ENCODE peak calls at places on chromosomes 3 and 15, in eight cellular contexts. I is activated CD8-positive, alpha-beta memory T cell treated with anti-CD3 and anti-CD28 coated beads, Interleukin-2, amount 50 U/mL, for 48 hours; R is activated T-cell treated with anti-CD3 and anti-CD28 coated beads for 24 hours; X is ecto neural progenitor cell; P is iPS-NIHi11; O is stimulated activated CD4-positive, alpha-beta T cell treated with anti-CD3 and anti-CD28 coated beads, Interleukin-2, amount 100 ng/mL, for 48 hours; Z is GM10248; K is OCI-M1. S is an unnamed sample.

GRCh38 chr3:59327324-59327939 is 277.6 kb upstream of the CFAP20DC start:
- DNase-seq in I (no peak), P (no peak), Z (no peak), O (no peak), X (no peak), R (no peak), K (no peak), S (no peak)

GRCh38 chr15:57570994-57571393 is 20.7 kb upstream of the MYZAP start:
- DNase-seq in Z (no peak), P (no peak), R (no peak), X (no peak), K (no peak), O (no peak), I (no peak), S (no peak)

GRCh38 chr15:69421498-69421897 is 7.3 kb downstream of the KIF23 start:
- DNase-seq in O (no peak), R (no peak), K (no peak), P (no peak), Z (no peak), I (no peak), X (no peak), S (no peak)

GRCh38 chr3:114569186-114569585 is 275.4 kb downstream of the TIGIT start:
- DNase-seq in X (no peak), P (no peak), I (no peak), R (no peak), K (no peak), O (no peak), Z (no peak), S (no peak)

GRCh38 chr3:193805448-193805847 is 212.4 kb downstream of the OPA1 start:
- DNase-seq in K (no peak), O (no peak), R (no peak), P (peak), X (no peak), I (no peak), Z (no peak), S (no peak)

GRCh38 chr3:58560771-58561311 is 16.4 kb downstream of the FAM107A start:
- DNase-seq in K (peak), P (peak), O (no peak), Z (no peak), I (no peak), X (peak), R (no peak), S (peak)

GRCh38 chr3:52511509-52511908 is 16.4 kb downstream of the STAB1 start:
- DNase-seq in K (no peak), R (no peak), I (no peak), X (no peak), O (no peak), Z (no peak), P (no peak), S (no peak)

GRCh38 chr3:72001758-72002157 is 216.8 kb upstream of the PROK2 start:
- DNase-seq in K (no peak), O (no peak), P (no peak), Z (no peak), I (no peak), X (no peak), R (no peak), S (no peak)

GRCh38 chr15:26260517-26261133 is 397.5 kb upstream of the ATP10A start:
- DNase-seq in K (peak), P (peak), Z (no peak), I (peak), R (peak), X (peak), O (peak), S (peak)

GRCh38 chr15:77584201-77584600 is 48.5 kb downstream of the LINGO1 start:
- DNase-seq in X (no peak), Z (no peak), I (no peak), P (peak), K (peak), O (no peak), R (no peak), S (peak)

GRCh38 chr3:146217324-146217723 is 33.6 kb downstream of the PLSCR4 start:
- DNase-seq in X (no peak), R (no peak), O (no peak), I (no peak), K (no peak), P (no peak), Z (no peak), S (no peak)

GRCh38 chr3:14870564-14871060 is 51.9 kb downstream of the FGD5 start:
- DNase-seq in X (no peak), O (no peak), Z (no peak), K (no peak), P (no peak), R (no peak), I (no peak), S (no peak)

GRCh38 chr3:122389197-122389596 is 5.2 kb downstream of the FAM162A start:
- DNase-seq in I (no peak), X (no peak), O (no peak), K (no peak), R (no peak), P (no peak), Z (no peak), S (no peak)

GRCh38 chr3:37324752-37325407 is 150.5 kb upstream of the LRRFIP2 start:
- DNase-seq in P (no peak), X (no peak), I (no peak), Z (no peak), K (no peak), O (no peak), R (no peak), S (no peak)

GRCh38 chr3:145088917-145089316 is 1072.1 kb downstream of the PLOD2 start:
- DNase-seq in Z (no peak), I (no peak), O (no peak), P (no peak), R (no peak), X (no peak), K (no peak), S (peak)

GRCh38 chr3:52121459-52121795 is 32.8 kb downstream of the POC1A start:
- DNase-seq in K (peak), O (no peak), R (no peak), P (no peak), Z (peak), X (no peak), I (no peak), S (peak)